ENCODE peak calls at places on chromosomes 13 and 19, in ten cellular contexts. One of them, this sample, is unnamed.

GRCh38 chr13:106349080-106349841 is 186.2 kb downstream of the EFNB2 start:
- DNase-seq in astrocyte of the spinal cord: peak; percentile 77
- DNase-seq in brain microvascular endothelial cell: peak; percentile 30
- DNase-seq in psoas muscle: no peak
- DNase-seq in GM20000: no peak
- DNase-seq in fibroblast of villous mesenchyme: no peak
- DNase-seq in gastrocnemius medialis: no peak
- DNase-seq in dorsolateral prefrontal cortex: peak; percentile 20
- DNase-seq in breast epithelium: no peak
- DNase-seq in ascending aorta: no peak
- DNase-seq in this sample: peak; percentile 15

GRCh38 chr19:19279062-19279612 is 6.0 kb upstream of the TM6SF2 start:
- DNase-seq in GM20000: no peak
- DNase-seq in dorsolateral prefrontal cortex: no peak
- DNase-seq in gastrocnemius medialis: no peak
- DNase-seq in fibroblast of villous mesenchyme: no peak
- DNase-seq in brain microvascular endothelial cell: no peak
- DNase-seq in breast epithelium: no peak
- DNase-seq in astrocyte of the spinal cord: no peak
- DNase-seq in psoas muscle: no peak
- DNase-seq in ascending aorta: no peak
- DNase-seq in this sample: no peak

GRCh38 chr13:110392510-110393233 is 85.6 kb downstream of the COL4A2 start:
- DNase-seq in brain microvascular endothelial cell: peak; percentile 92
- DNase-seq in astrocyte of the spinal cord: peak; percentile 88
- DNase-seq in breast epithelium: no peak
- DNase-seq in ascending aorta: no peak
- DNase-seq in psoas muscle: no peak
- DNase-seq in dorsolateral prefrontal cortex: no peak
- DNase-seq in GM20000: no peak
- DNase-seq in gastrocnemius medialis: no peak
- DNase-seq in fibroblast of villous mesenchyme: peak; percentile 97
- DNase-seq in this sample: no peak

GRCh38 chr13:105232403-105232802 is 1303.1 kb downstream of the EFNB2 start:
- DNase-seq in psoas muscle: no peak
- DNase-seq in gastrocnemius medialis: no peak
- DNase-seq in GM20000: no peak
- DNase-seq in breast epithelium: no peak
- DNase-seq in fibroblast of villous mesenchyme: peak; percentile 17
- DNase-seq in astrocyte of the spinal cord: no peak
- DNase-seq in dorsolateral prefrontal cortex: no peak
- DNase-seq in brain microvascular endothelial cell: no peak
- DNase-seq in ascending aorta: no peak
- DNase-seq in this sample: no peak

GRCh38 chr13:60654405-60654804 is 257.4 kb downstream of the TDRD3 start:
- DNase-seq in psoas muscle: no peak
- DNase-seq in brain microvascular endothelial cell: peak; percentile 6
- DNase-seq in breast epithelium: no peak
- DNase-seq in GM20000: no peak
- DNase-seq in ascending aorta: no peak
- DNase-seq in fibroblast of villous mesenchyme: peak; percentile 1
- DNase-seq in dorsolateral prefrontal cortex: peak; percentile 71
- DNase-seq in astrocyte of the spinal cord: peak; percentile 43
- DNase-seq in gastrocnemius medialis: no peak
- DNase-seq in this sample: no peak

GRCh38 chr13:97490702-97491307 is 56.8 kb downstream of the RAP2A start:
- DNase-seq in gastrocnemius medialis: no peak
- DNase-seq in psoas muscle: no peak
- DNase-seq in astrocyte of the spinal cord: no peak
- DNase-seq in breast epithelium: no peak
- DNase-seq in ascending aorta: no peak
- DNase-seq in dorsolateral prefrontal cortex: no peak
- DNase-seq in brain microvascular endothelial cell: no peak
- DNase-seq in GM20000: no peak
- DNase-seq in fibroblast of villous mesenchyme: no peak
- DNase-seq in this sample: no peak

GRCh38 chr19:15254547-15254946 is 22.3 kb upstream of the EPHX3 start:
- DNase-seq in psoas muscle: no peak
- DNase-seq in brain microvascular endothelial cell: no peak
- DNase-seq in astrocyte of the spinal cord: no peak
- DNase-seq in dorsolateral prefrontal cortex: no peak
- DNase-seq in GM20000: no peak
- DNase-seq in gastrocnemius medialis: no peak
- DNase-seq in ascending aorta: no peak
- DNase-seq in fibroblast of villous mesenchyme: no peak
- DNase-seq in breast epithelium: no peak
- DNase-seq in this sample: no peak

GRCh38 chr13:50936681-50937080 is 27.1 kb downstream of the RNASEH2B start:
- DNase-seq in gastrocnemius medialis: no peak
- DNase-seq in astrocyte of the spinal cord: no peak
- DNase-seq in breast epithelium: no peak
- DNase-seq in fibroblast of villous mesenchyme: peak; percentile 68
- DNase-seq in ascending aorta: no peak
- DNase-seq in brain microvascular endothelial cell: no peak
- DNase-seq in GM20000: no peak
- DNase-seq in dorsolateral prefrontal cortex: no peak
- DNase-seq in psoas muscle: no peak
- DNase-seq in this sample: no peak

GRCh38 chr19:51978882-51979281 is 7.8 kb downstream of the ZNF350 start:
- DNase-seq in psoas muscle: no peak
- DNase-seq in dorsolateral prefrontal cortex: no peak
- DNase-seq in astrocyte of the spinal cord: no peak
- DNase-seq in ascending aorta: no peak
- DNase-seq in brain microvascular endothelial cell: no peak
- DNase-seq in breast epithelium: no peak
- DNase-seq in fibroblast of villous mesenchyme: no peak
- DNase-seq in GM20000: no peak
- DNase-seq in gastrocnemius medialis: no peak
- DNase-seq in this sample: no peak

GRCh38 chr19:945401-946252 is 19.8 kb downstream of the ARID3A start:
- DNase-seq in dorsolateral prefrontal cortex: no peak
- DNase-seq in psoas muscle: no peak
- DNase-seq in astrocyte of the spinal cord: no peak
- DNase-seq in breast epithelium: no peak
- DNase-seq in GM20000: no peak
- DNase-seq in gastrocnemius medialis: no peak
- DNase-seq in ascending aorta: no peak
- DNase-seq in fibroblast of villous mesenchyme: no peak
- DNase-seq in brain microvascular endothelial cell: no peak
- DNase-seq in this sample: no peak

GRCh38 chr19:48147597-48148175 is 22.5 kb downstream of the LIG1 start:
- DNase-seq in astrocyte of the spinal cord: no peak
- DNase-seq in dorsolateral prefrontal cortex: no peak
- DNase-seq in ascending aorta: no peak
- DNase-seq in GM20000: no peak
- DNase-seq in breast epithelium: no peak
- DNase-seq in fibroblast of villous mesenchyme: no peak
- DNase-seq in psoas muscle: no peak
- DNase-seq in gastrocnemius medialis: no peak
- DNase-seq in brain microvascular endothelial cell: no peak
- DNase-seq in this sample: no peak

GRCh38 chr19:48149430-48149829 is 20.7 kb downstream of the LIG1 start:
- DNase-seq in ascending aorta: no peak
- DNase-seq in gastrocnemius medialis: no peak
- DNase-seq in psoas muscle: no peak
- DNase-seq in GM20000: no peak
- DNase-seq in breast epithelium: no peak
- DNase-seq in astrocyte of the spinal cord: no peak
- DNase-seq in brain microvascular endothelial cell: no peak
- DNase-seq in dorsolateral prefrontal cortex: no peak
- DNase-seq in fibroblast of villous mesenchyme: no peak
- DNase-seq in this sample: no peak

DNA sequence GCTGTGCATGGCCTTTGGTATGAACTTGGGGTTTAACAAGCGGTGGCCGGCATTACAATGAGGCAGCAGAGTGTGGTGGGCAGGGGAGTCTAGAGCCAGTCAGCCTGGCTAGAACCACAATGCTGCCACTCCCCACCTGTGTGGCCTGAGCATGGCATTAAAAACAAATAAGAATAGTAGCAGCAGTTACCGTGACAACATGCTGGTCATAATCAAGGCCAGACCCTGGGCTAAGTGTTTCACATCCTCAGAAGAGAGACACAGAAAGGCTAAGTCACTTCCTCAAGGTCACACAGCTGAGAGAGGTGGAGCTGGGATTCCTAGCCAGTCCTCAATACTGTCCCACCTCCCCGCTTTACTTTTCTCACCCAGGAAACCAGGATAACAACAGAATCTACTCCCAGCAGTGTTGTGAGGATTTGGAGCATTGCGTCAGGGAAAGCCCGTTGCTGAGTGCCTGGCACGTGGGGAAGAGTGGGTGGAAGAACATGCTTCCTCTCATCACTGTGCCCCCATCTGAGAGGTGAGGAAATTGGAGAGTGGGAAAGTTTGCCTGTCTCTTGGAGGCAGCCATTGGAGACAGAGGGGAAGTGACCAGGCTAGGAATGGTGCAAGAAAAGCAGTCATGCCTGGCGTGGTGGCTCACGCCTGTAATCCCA is 24.4 kb downstream of the LIG1 start:
- DNase-seq in ascending aorta: no peak
- DNase-seq in psoas muscle: no peak
- DNase-seq in gastrocnemius medialis: no peak
- DNase-seq in brain microvascular endothelial cell: no peak
- DNase-seq in dorsolateral prefrontal cortex: no peak
- DNase-seq in fibroblast of villous mesenchyme: no peak
- DNase-seq in breast epithelium: no peak
- DNase-seq in astrocyte of the spinal cord: no peak
- DNase-seq in GM20000: no peak
- DNase-seq in this sample: no peak
- TF ChIP-seq CTCF in ascending aorta: no peak
- TF ChIP-seq CTCF in psoas muscle: no peak
- TF ChIP-seq CTCF in gastrocnemius medialis: no peak
- TF ChIP-seq CTCF in brain microvascular endothelial cell: no peak
- TF ChIP-seq CTCF in dorsolateral prefrontal cortex: no peak
- TF ChIP-seq CTCF in fibroblast of villous mesenchyme: no peak
- TF ChIP-seq CTCF in breast epithelium: no peak
- TF ChIP-seq CTCF in astrocyte of the spinal cord: no peak
- TF ChIP-seq CTCF in GM20000: no peak
- TF ChIP-seq CTCF in this sample: no peak

GRCh38 chr19:23273594-23274412 is 23.6 kb upstream of the ZNF724 start:
- DNase-seq in dorsolateral prefrontal cortex: peak; percentile 95
- DNase-seq in psoas muscle: peak; percentile 93
- DNase-seq in ascending aorta: peak; percentile 88
- DNase-seq in breast epithelium: peak; percentile 94
- DNase-seq in astrocyte of the spinal cord: peak; percentile 90
- DNase-seq in brain microvascular endothelial cell: peak; percentile 91
- DNase-seq in GM20000: peak; percentile 93
- DNase-seq in gastrocnemius medialis: peak; percentile 71
- DNase-seq in fibroblast of villous mesenchyme: peak; percentile 88
- DNase-seq in this sample: peak; percentile 85
- TF ChIP-seq CTCF in dorsolateral prefrontal cortex: no peak
- TF ChIP-seq CTCF in psoas muscle: no peak
- TF ChIP-seq CTCF in ascending aorta: no peak
- TF ChIP-seq CTCF in breast epithelium: no peak
- TF ChIP-seq CTCF in astrocyte of the spinal cord: no peak
- TF ChIP-seq CTCF in brain microvascular endothelial cell: peak; percentile 16
- TF ChIP-seq CTCF in GM20000: no peak
- TF ChIP-seq CTCF in gastrocnemius medialis: no peak
- TF ChIP-seq CTCF in fibroblast of villous mesenchyme: no peak
- TF ChIP-seq CTCF in this sample: no peak

GRCh38 chr19:2353895-2354592 is 6.0 kb upstream of the TMPRSS9 start:
- DNase-seq in psoas muscle: no peak
- DNase-seq in breast epithelium: no peak
- DNase-seq in gastrocnemius medialis: no peak
- DNase-seq in dorsolateral prefrontal cortex: no peak
- DNase-seq in fibroblast of villous mesenchyme: no peak
- DNase-seq in GM20000: no peak
- DNase-seq in astrocyte of the spinal cord: no peak
- DNase-seq in ascending aorta: no peak
- DNase-seq in brain microvascular endothelial cell: no peak
- DNase-seq in this sample: no peak

GRCh38 chr19:2354670-2355069 is 5.4 kb upstream of the TMPRSS9 start:
- DNase-seq in dorsolateral prefrontal cortex: no peak
- DNase-seq in ascending aorta: no peak
- DNase-seq in GM20000: no peak
- DNase-seq in gastrocnemius medialis: no peak
- DNase-seq in psoas muscle: no peak
- DNase-seq in breast epithelium: no peak
- DNase-seq in fibroblast of villous mesenchyme: no peak
- DNase-seq in astrocyte of the spinal cord: no peak
- DNase-seq in brain microvascular endothelial cell: no peak
- DNase-seq in this sample: no peak

GRCh38 chr19:2355168-2356035 is 4.7 kb upstream of the TMPRSS9 start:
- DNase-seq in psoas muscle: peak; percentile 73
- DNase-seq in ascending aorta: no peak
- DNase-seq in GM20000: no peak
- DNase-seq in gastrocnemius medialis: peak; percentile 55
- DNase-seq in brain microvascular endothelial cell: no peak
- DNase-seq in dorsolateral prefrontal cortex: no peak
- DNase-seq in astrocyte of the spinal cord: peak; percentile 12
- DNase-seq in breast epithelium: no peak
- DNase-seq in fibroblast of villous mesenchyme: no peak
- DNase-seq in this sample: no peak

GRCh38 chr19:2357279-2358206 is 2.5 kb upstream of the TMPRSS9 start:
- DNase-seq in GM20000: no peak
- DNase-seq in breast epithelium: no peak
- DNase-seq in gastrocnemius medialis: no peak
- DNase-seq in brain microvascular endothelial cell: no peak
- DNase-seq in fibroblast of villous mesenchyme: no peak
- DNase-seq in astrocyte of the spinal cord: no peak
- DNase-seq in psoas muscle: no peak
- DNase-seq in dorsolateral prefrontal cortex: no peak
- DNase-seq in ascending aorta: no peak
- DNase-seq in this sample: no peak

GRCh38 chr19:2356036-2356646 is 3.9 kb upstream of the TMPRSS9 start:
- DNase-seq in gastrocnemius medialis: no peak
- DNase-seq in ascending aorta: no peak
- DNase-seq in brain microvascular endothelial cell: no peak
- DNase-seq in breast epithelium: no peak
- DNase-seq in GM20000: no peak
- DNase-seq in psoas muscle: no peak
- DNase-seq in fibroblast of villous mesenchyme: no peak
- DNase-seq in astrocyte of the spinal cord: no peak
- DNase-seq in dorsolateral prefrontal cortex: no peak
- DNase-seq in this sample: no peak
- TF ChIP-seq CTCF in gastrocnemius medialis: no peak
- TF ChIP-seq CTCF in ascending aorta: no peak
- TF ChIP-seq CTCF in brain microvascular endothelial cell: no peak
- TF ChIP-seq CTCF in breast epithelium: no peak
- TF ChIP-seq CTCF in GM20000: no peak
- TF ChIP-seq CTCF in psoas muscle: no peak
- TF ChIP-seq CTCF in fibroblast of villous mesenchyme: no peak
- TF ChIP-seq CTCF in astrocyte of the spinal cord: no peak
- TF ChIP-seq CTCF in dorsolateral prefrontal cortex: no peak
- TF ChIP-seq CTCF in this sample: no peak

GRCh38 chr13:19572280-19572679 is 10.9 kb upstream of the TPTE2 start:
- DNase-seq in gastrocnemius medialis: no peak
- DNase-seq in psoas muscle: no peak
- DNase-seq in brain microvascular endothelial cell: no peak
- DNase-seq in dorsolateral prefrontal cortex: no peak
- DNase-seq in astrocyte of the spinal cord: no peak
- DNase-seq in ascending aorta: no peak
- DNase-seq in GM20000: no peak
- DNase-seq in breast epithelium: no peak
- DNase-seq in fibroblast of villous mesenchyme: no peak
- DNase-seq in this sample: no peak

GRCh38 chr13:19573072-19573716 is 11.9 kb upstream of the TPTE2 start:
- DNase-seq in astrocyte of the spinal cord: no peak
- DNase-seq in dorsolateral prefrontal cortex: no peak
- DNase-seq in gastrocnemius medialis: no peak
- DNase-seq in fibroblast of villous mesenchyme: no peak
- DNase-seq in breast epithelium: no peak
- DNase-seq in ascending aorta: no peak
- DNase-seq in psoas muscle: no peak
- DNase-seq in GM20000: no peak
- DNase-seq in brain microvascular endothelial cell: no peak
- DNase-seq in this sample: no peak

GRCh38 chr13:19567820-19568534 is 6.6 kb upstream of the TPTE2 start:
- DNase-seq in GM20000: peak; percentile 45
- DNase-seq in psoas muscle: no peak
- DNase-seq in gastrocnemius medialis: no peak
- DNase-seq in astrocyte of the spinal cord: no peak
- DNase-seq in breast epithelium: no peak
- DNase-seq in brain microvascular endothelial cell: no peak
- DNase-seq in fibroblast of villous mesenchyme: no peak
- DNase-seq in ascending aorta: no peak
- DNase-seq in dorsolateral prefrontal cortex: no peak
- DNase-seq in this sample: no peak
- TF ChIP-seq CTCF in GM20000: no peak
- TF ChIP-seq CTCF in psoas muscle: no peak
- TF ChIP-seq CTCF in gastrocnemius medialis: no peak
- TF ChIP-seq CTCF in astrocyte of the spinal cord: no peak
- TF ChIP-seq CTCF in breast epithelium: no peak
- TF ChIP-seq CTCF in brain microvascular endothelial cell: no peak
- TF ChIP-seq CTCF in fibroblast of villous mesenchyme: no peak
- TF ChIP-seq CTCF in ascending aorta: no peak
- TF ChIP-seq CTCF in dorsolateral prefrontal cortex: no peak
- TF ChIP-seq CTCF in this sample: no peak

This sample was measured in Calu3.